ENCODE peak calls at places on chromosomes 7 and 10, in six cellular contexts. H is AG20443; T is effector memory CD8-positive, alpha-beta T cell; X is stimulated activated naive CD8-positive, alpha-beta T cell treated with anti-CD3 and anti-CD28 coated beads, Interleukin-15, Interleukin-2, amounts not matched to agents 100 U/mL and 50 U/mL, for 24 hours; R is NCI-H1092; G is AG09309. D is an unnamed sample.

GRCh38 chr7:19294629-19295028 is 149.4 kb upstream of the FERD3L start:
- DNase-seq in H (no peak), T (no peak), X (no peak), R (no peak), G (peak), D (no peak)

GRCh38 chr10:97676770-97677581 is 10.1 kb downstream of the AVPI1 start:
- DNase-seq in H (peak), T (peak), X (peak), R (no peak), G (no peak), D (peak)

GRCh38 chr7:56174346-56175085 is 58.3 kb upstream of the NUPR2 start:
- DNase-seq in H (no peak), T (no peak), X (no peak), R (no peak), G (no peak), D (no peak)

GRCh38 chr7:158829342-158830210 is at the start of gene ESYT2:
- DNase-seq in H (peak), T (peak), X (peak), R (peak), G (peak), D (peak)

GRCh38 chr10:16653223-16653622 is 131.5 kb upstream of the C1QL3 start:
- DNase-seq in H (no peak), T (no peak), X (no peak), R (no peak), G (no peak), D (no peak)

GRCh38 chr10:97333351-97333600 is 1.3 kb downstream of the FRAT2 start:
- DNase-seq in H (no peak), T (no peak), X (no peak), R (no peak), G (no peak), D (peak)

GRCh38 chr10:4174197-4174596 is 389.2 kb upstream of the KLF6 start:
- DNase-seq in H (peak), T (no peak), X (no peak), R (no peak), G (no peak), D (peak)

GRCh38 chr7:151724920-151725584 is 151.9 kb downstream of the PRKAG2 start:
- DNase-seq in H (no peak), T (no peak), X (no peak), R (no peak), G (no peak), D (no peak)

GRCh38 chr7:127786184-127786583 is 134.2 kb downstream of the SND1 start:
- DNase-seq in H (no peak), T (no peak), X (no peak), R (no peak), G (no peak), D (peak)

GRCh38 chr7:9349625-9350024 is 916.2 kb downstream of the NXPH1 start:
- DNase-seq in H (no peak), T (no peak), X (no peak), R (no peak), G (no peak), D (no peak)

GRCh38 chr7:101943889-101944605 is 126.6 kb downstream of the CUX1 start:
- DNase-seq in H (no peak), T (no peak), X (no peak), R (no peak), G (no peak), D (no peak)

GRCh38 chr7:158549176-158549833 is 38.3 kb downstream of the PTPRN2 start:
- DNase-seq in H (peak), T (no peak), X (no peak), R (peak), G (no peak), D (no peak)

GRCh38 chr10:80537086-80537704 is 507 bp upstream of the SH2D4B start:
- DNase-seq in H (no peak), T (no peak), X (no peak), R (no peak), G (no peak), D (no peak)

GRCh38 chr7:94041529-94041928 is 37.4 kb upstream of the BET1 start:
- DNase-seq in H (no peak), T (no peak), X (no peak), R (no peak), G (no peak), D (peak)